ENCODE peak calls at places on chromosomes 5 and 9, in ten cellular contexts. C is IMR-90, I is transverse colon, E is upper lobe of left lung, W is uterus, H is K562, Y is thyroid gland, V is heart left ventricle, T is prostate gland, R is spleen. G is an unnamed sample.

GRCh38 chr5:134466241-134467069 is 54.8 kb upstream of the CDKN2AIPNL start:
- DNase-seq in C (peak), I (peak), E (peak), W (peak), H (peak), Y (peak), V (peak), T (peak), R (peak), G (peak)

GRCh38 chr5:176447538-176447981 is 625 bp upstream of the FAF2 start:
- DNase-seq in C (no peak), I (no peak), E (peak), W (no peak), H (no peak), Y (no peak), V (no peak), T (peak), R (peak), G (no peak)

GRCh38 chr5:169649486-169649885 is 12.4 kb downstream of the DOCK2 start:
- DNase-seq in C (no peak), I (no peak), E (no peak), W (no peak), H (no peak), Y (no peak), V (no peak), T (no peak), R (no peak), G (no peak)

GRCh38 chr9:89542461-89543021 is 44.6 kb upstream of the SEMA4D start:
- DNase-seq in C (no peak), I (peak), E (no peak), W (no peak), H (no peak), Y (no peak), V (no peak), T (no peak), R (peak), G (no peak)

GRCh38 chr5:33852327-33852726 is 39.5 kb downstream of the ADAMTS12 start:
- DNase-seq in C (no peak), I (no peak), E (no peak), W (no peak), H (no peak), Y (no peak), V (no peak), T (no peak), R (no peak), G (no peak)

GRCh38 chr5:107512029-107512428 is 158.7 kb downstream of the EFNA5 start:
- DNase-seq in C (no peak), I (no peak), E (no peak), W (no peak), H (no peak), Y (no peak), V (no peak), T (no peak), R (no peak), G (no peak)

GRCh38 chr5:154505567-154505966 is 27.5 kb upstream of the HAND1 start:
- DNase-seq in C (no peak), I (no peak), E (no peak), W (no peak), H (no peak), Y (no peak), V (no peak), T (no peak), R (peak), G (no peak)

GRCh38 chr5:148937239-148937638 is 110.8 kb downstream of the ADRB2 start:
- DNase-seq in C (peak), I (no peak), E (no peak), W (no peak), H (no peak), Y (no peak), V (no peak), T (no peak), R (no peak), G (no peak)

GRCh38 chr5:122532035-122532434 is 220.0 kb downstream of the SNCAIP start:
- DNase-seq in C (no peak), I (no peak), E (no peak), W (no peak), H (no peak), Y (no peak), V (no peak), T (no peak), R (no peak), G (no peak)

GRCh38 chr5:176535655-176536131 is 1.5 kb downstream of the RNF44 start:
- DNase-seq in C (no peak), I (no peak), E (no peak), W (no peak), H (peak), Y (no peak), V (peak), T (no peak), R (peak), G (peak)

GRCh38 chr5:138504799-138505198 is 38.2 kb downstream of the ETF1 start:
- DNase-seq in C (no peak), I (no peak), E (no peak), W (no peak), H (no peak), Y (peak), V (peak), T (peak), R (no peak), G (no peak)

GRCh38 chr5:132782101-132782500 is 5.1 kb upstream of the SEPTIN8 start:
- DNase-seq in C (peak), I (no peak), E (no peak), W (no peak), H (peak), Y (no peak), V (no peak), T (no peak), R (no peak), G (no peak)

GRCh38 chr5:143207563-143208364 is 195.7 kb downstream of the NR3C1 start:
- DNase-seq in C (peak), I (no peak), E (no peak), W (no peak), H (peak), Y (no peak), V (no peak), T (no peak), R (no peak), G (peak)

DNA sequence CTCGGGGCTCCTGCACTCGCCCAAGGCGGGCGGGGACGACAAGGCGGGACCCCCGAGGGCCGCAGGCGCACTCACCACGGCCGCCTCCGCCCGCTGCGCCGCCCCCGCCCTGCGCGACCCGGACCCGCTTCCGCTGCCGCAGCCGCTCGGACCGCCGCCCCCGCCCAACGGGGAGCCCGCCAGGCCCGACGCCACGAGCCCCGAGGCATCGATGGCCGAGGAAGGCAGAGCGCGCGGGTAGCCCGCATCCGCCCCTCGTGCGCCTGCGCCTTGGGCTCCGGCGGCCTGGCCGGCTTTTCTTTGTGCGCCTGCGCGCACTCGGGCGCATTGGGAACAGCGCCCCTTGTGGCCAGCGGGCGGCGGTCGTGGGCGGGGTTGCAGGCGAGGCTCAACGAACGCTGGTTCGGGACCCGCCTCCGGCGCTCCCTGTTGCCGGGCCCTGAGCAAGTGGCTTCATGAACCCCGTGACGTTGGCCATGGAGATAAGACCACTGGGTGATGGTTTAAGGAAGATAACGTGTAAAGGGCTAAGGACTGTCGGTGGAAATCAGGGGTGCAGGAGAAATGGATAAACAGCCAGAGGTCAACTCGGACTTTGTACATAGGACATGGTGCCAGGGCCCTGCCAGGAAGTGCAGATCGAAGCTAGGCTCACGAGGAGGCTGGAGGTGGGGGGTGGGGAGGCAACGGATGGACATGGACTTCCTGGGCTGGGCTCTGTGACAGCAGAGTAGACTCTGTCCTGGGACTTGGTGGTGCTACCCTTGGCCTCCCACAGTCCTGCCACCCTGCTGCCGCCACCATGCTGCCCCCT is at the start of the genes C8G and FBXW5:
- DNase-seq in C (peak), I (peak), E (peak), W (peak), H (peak), Y (peak), V (peak), T (peak), R (peak), G (peak)
- TF ChIP-seq POLR2A in C (no peak), I (peak), E (peak), W (peak), H (peak), Y (peak), V (peak), T (peak), R (no peak), G (peak)

GRCh38 chr9:133087429-133088145 is 25.8 kb downstream of the CEL start:
- DNase-seq in C (no peak), I (no peak), E (no peak), W (no peak), H (no peak), Y (no peak), V (peak), T (no peak), R (no peak), G (no peak)
- TF ChIP-seq POLR2A in C (no peak), I (no peak), E (no peak), W (no peak), H (no peak), Y (no peak), V (no peak), T (no peak), R (no peak), G (no peak)

GRCh38 chr5:40551706-40552557 is 127.8 kb upstream of the PTGER4 start:
- DNase-seq in C (peak), I (no peak), E (no peak), W (no peak), H (no peak), Y (no peak), V (no peak), T (peak), R (no peak), G (no peak)
- TF ChIP-seq POLR2A in C (no peak), I (no peak), E (no peak), W (no peak), H (no peak), Y (no peak), V (no peak), T (no peak), R (no peak), G (no peak)

GRCh38 chr9:137085918-137086530 is 761 bp upstream of the MAN1B1 start:
- DNase-seq in C (no peak), I (peak), E (no peak), W (no peak), H (peak), Y (peak), V (peak), T (no peak), R (peak), G (peak)
- TF ChIP-seq POLR2A in C (no peak), I (no peak), E (no peak), W (no peak), H (no peak), Y (no peak), V (no peak), T (no peak), R (no peak), G (no peak)

GRCh38 chr5:179612577-179613459 is 10.7 kb downstream of the HNRNPH1 start:
- DNase-seq in C (no peak), I (no peak), E (no peak), W (no peak), H (peak), Y (no peak), V (no peak), T (no peak), R (peak), G (peak)

GRCh38 chr5:179609834-179610108 is 13.7 kb downstream of the HNRNPH1 start:
- DNase-seq in C (no peak), I (no peak), E (no peak), W (no peak), H (no peak), Y (no peak), V (no peak), T (no peak), R (no peak), G (no peak)

GRCh38 chr5:179608131-179608581 is 15.3 kb downstream of the HNRNPH1 start:
- DNase-seq in C (no peak), I (no peak), E (no peak), W (no peak), H (no peak), Y (no peak), V (no peak), T (no peak), R (peak), G (no peak)

GRCh38 chr5:179610903-179611265 is 12.6 kb downstream of the HNRNPH1 start:
- DNase-seq in C (no peak), I (no peak), E (no peak), W (no peak), H (no peak), Y (no peak), V (no peak), T (no peak), R (no peak), G (no peak)

GRCh38 chr5:179610109-179610902 is 13.2 kb downstream of the HNRNPH1 start:
- DNase-seq in C (no peak), I (no peak), E (no peak), W (no peak), H (peak), Y (no peak), V (no peak), T (no peak), R (peak), G (no peak)
- TF ChIP-seq POLR2A in C (no peak), I (no peak), E (no peak), W (no peak), H (peak), Y (no peak), V (no peak), T (no peak), R (no peak), G (no peak)

GRCh38 chr9:2027761-2028160 is 12.6 kb downstream of the SMARCA2 start:
- DNase-seq in C (no peak), I (no peak), E (no peak), W (no peak), H (no peak), Y (peak), V (no peak), T (no peak), R (no peak), G (peak)
- TF ChIP-seq POLR2A in C (no peak), I (no peak), E (no peak), W (no peak), H (no peak), Y (no peak), V (no peak), T (no peak), R (no peak), G (no peak)

GRCh38 chr9:2241875-2242741 is 227.0 kb downstream of the SMARCA2 start:
- DNase-seq in C (peak), I (peak), E (peak), W (peak), H (peak), Y (peak), V (peak), T (peak), R (peak), G (peak)
- TF ChIP-seq POLR2A in C (no peak), I (peak), E (no peak), W (peak), H (no peak), Y (peak), V (no peak), T (no peak), R (no peak), G (no peak)

GRCh38 chr9:6630502-6631206 is 14.9 kb downstream of the GLDC start:
- DNase-seq in C (no peak), I (peak), E (no peak), W (no peak), H (no peak), Y (no peak), V (no peak), T (no peak), R (peak), G (no peak)
- TF ChIP-seq POLR2A in C (no peak), I (no peak), E (no peak), W (no peak), H (no peak), Y (no peak), V (no peak), T (no peak), R (no peak), G (no peak)